ENCODE peak calls at places on chromosomes 7 and 10, in nine cellular contexts. D is osteocyte, X is amygdala, Z is iPS DF 19.7, R is nucleus accumbens, I is T-helper 2 cell, K is T follicular helper cell, H is cerebellum, Y is GM13977. E is an unnamed sample.

GRCh38 chr7:81414411-81414810 is 355.4 kb downstream of the HGF start:
- DNase-seq in D (no peak), X (no peak), Z (no peak), R (no peak), I (no peak), K (no peak), H (no peak), Y (no peak), E (no peak)

GRCh38 chr10:47378606-47379444 is 5.3 kb downstream of the ZNF488 start:
- DNase-seq in D (peak; percentile 73), X (no peak), Z (no peak), R (no peak), I (no peak), K (no peak), H (no peak), Y (no peak), E (peak; percentile 27)

GRCh38 chr7:129845178-129845971 is 107.4 kb downstream of the UBE2H start:
- DNase-seq in D (no peak), X (no peak), Z (no peak), R (no peak), I (no peak), K (no peak), H (no peak), Y (no peak), E (no peak)

GRCh38 chr10:134205-134742 is 981 bp upstream of the ZMYND11 start:
- DNase-seq in D (no peak), X (no peak), Z (no peak), R (no peak), I (no peak), K (no peak), H (peak; percentile 20), Y (peak; percentile 50), E (peak; percentile 34)

GRCh38 chr10:14879801-14880193 is 1.1 kb downstream of the SUV39H2 start:
- DNase-seq in D (no peak), X (no peak), Z (no peak), R (no peak), I (peak; percentile 22), K (no peak), H (no peak), Y (peak; percentile 27), E (no peak)

GRCh38 chr7:77979219-77979618 is 180.6 kb downstream of the PHTF2 start:
- DNase-seq in D (no peak), X (no peak), Z (no peak), R (no peak), I (no peak), K (no peak), H (no peak), Y (no peak), E (no peak)

GRCh38 chr10:22630229-22631174 is 83.9 kb downstream of the PIP4K2A start:
- DNase-seq in D (no peak), X (no peak), Z (no peak), R (no peak), I (peak; percentile 88), K (peak; percentile 32), H (no peak), Y (peak; percentile 70), E (no peak)

GRCh38 chr10:132911712-132912097 is 30.7 kb downstream of the CFAP46 start:
- DNase-seq in D (no peak), X (no peak), Z (no peak), R (no peak), I (no peak), K (no peak), H (no peak), Y (no peak), E (no peak)

GRCh38 chr7:13904689-13905088 is 84.8 kb downstream of the ETV1 start:
- DNase-seq in D (no peak), X (no peak), Z (no peak), R (no peak), I (no peak), K (no peak), H (no peak), Y (no peak), E (no peak)

GRCh38 chr10:130745831-130746230 is 565.7 kb downstream of the TCERG1L start:
- DNase-seq in D (no peak), X (no peak), Z (no peak), R (no peak), I (no peak), K (no peak), H (no peak), Y (no peak), E (no peak)

GRCh38 chr10:49700997-49701396 is 21.5 kb downstream of the C10orf53 start:
- DNase-seq in D (no peak), X (no peak), Z (peak; percentile 67), R (no peak), I (no peak), K (no peak), H (no peak), Y (no peak), E (no peak)

GRCh38 chr7:143452495-143452894 is 9.2 kb downstream of the TAS2R60 start:
- DNase-seq in D (no peak), X (no peak), Z (no peak), R (no peak), I (no peak), K (no peak), H (no peak), Y (no peak), E (no peak)

GRCh38 chr7:115775981-115776380 is 254.6 kb downstream of the TFEC start:
- DNase-seq in D (no peak), X (no peak), Z (no peak), R (no peak), I (no peak), K (no peak), H (no peak), Y (no peak), E (no peak)

GRCh38 chr10:12637649-12638048 is 288.3 kb downstream of the CAMK1D start:
- DNase-seq in D (no peak), X (no peak), Z (no peak), R (no peak), I (no peak), K (no peak), H (peak; percentile 47), Y (no peak), E (no peak)

GRCh38 chr7:135774284-135774683 is 25.7 kb upstream of the FAM180A start:
- DNase-seq in D (no peak), X (no peak), Z (no peak), R (no peak), I (no peak), K (no peak), H (no peak), Y (no peak), E (no peak)

GRCh38 chr7:127504715-127505114 is 80.7 kb downstream of the GCC1 start:
- DNase-seq in D (no peak), X (no peak), Z (no peak), R (no peak), I (peak; percentile 9), K (no peak), H (no peak), Y (peak; percentile 12), E (peak; percentile 2)

GRCh38 chr7:70131807-70132565 is 533.7 kb downstream of the AUTS2 start:
- DNase-seq in D (no peak), X (no peak), Z (no peak), R (no peak), I (no peak), K (no peak), H (no peak), Y (no peak), E (no peak)

GRCh38 chr7:32218741-32219283 is 148.6 kb upstream of the PDE1C start:
- DNase-seq in D (no peak), X (no peak), Z (no peak), R (no peak), I (no peak), K (no peak), H (no peak), Y (no peak), E (no peak)

GRCh38 chr10:125584954-125585353 is 98.0 kb downstream of the TEX36 start:
- DNase-seq in D (no peak), X (no peak), Z (no peak), R (no peak), I (no peak), K (no peak), H (no peak), Y (no peak), E (no peak)

GRCh38 chr10:117503170-117503885 is 39.2 kb upstream of the EMX2 start:
- DNase-seq in D (no peak), X (no peak), Z (no peak), R (no peak), I (no peak), K (no peak), H (no peak), Y (no peak), E (no peak)

GRCh38 chr7:91112902-91113321 is 151.3 kb upstream of the FZD1 start:
- DNase-seq in D (no peak), X (no peak), Z (no peak), R (no peak), I (no peak), K (no peak), H (no peak), Y (no peak), E (no peak)

GRCh38 chr7:33773053-33773452 is 132.3 kb upstream of the BMPER start:
- DNase-seq in D (no peak), X (no peak), Z (no peak), R (no peak), I (no peak), K (no peak), H (no peak), Y (no peak), E (no peak)

GRCh38 chr10:31836569-31837406 is 91.8 kb downstream of the ARHGAP12 start:
- DNase-seq in D (no peak), X (no peak), Z (peak; percentile 25), R (no peak), I (peak; percentile 22), K (no peak), H (no peak), Y (peak; percentile 19), E (no peak)

GRCh38 chr7:2572101-2572842 is 13.5 kb downstream of the IQCE start:
- DNase-seq in D (no peak), X (no peak), Z (no peak), R (peak; percentile 15), I (no peak), K (no peak), H (no peak), Y (no peak), E (no peak)

E was measured in CD8-positive, alpha-beta T cell.